ENCODE peak calls at places on chromosomes 6 and 20, in four cellular contexts. Q is T-helper 2 cell, J is SJSA1, K is posterior cingulate gyrus. S is an unnamed sample.

GRCh38 chr6:125658759-125659431 is 90.5 kb upstream of the HEY2 start:
- DNase-seq in J (peak; percentile 65), K (no peak), Q (no peak), S (no peak)

GRCh38 chr20:12207875-12208274 is 290.2 kb downstream of the BTBD3 start:
- DNase-seq in J (peak; percentile 44), K (no peak), Q (no peak), S (no peak)

GRCh38 chr6:40409143-40409542 is 178.0 kb downstream of the LRFN2 start:
- DNase-seq in K (no peak), J (no peak), Q (no peak), S (peak; percentile 14)

GRCh38 chr20:46299078-46299477 is 9.2 kb downstream of the CDH22 start:
- DNase-seq in Q (no peak), K (no peak), J (no peak), S (no peak)

GRCh38 chr20:62119591-62120364 is 2.5 kb upstream of the LSM14B start:
- DNase-seq in K (no peak), Q (no peak), J (no peak), S (no peak)

GRCh38 chr20:49979030-49979832 is 3.5 kb upstream of the SNAI1 start:
- DNase-seq in J (no peak), Q (peak; percentile 58), K (peak; percentile 57), S (peak; percentile 66)

GRCh38 chr20:48238326-48238725 is 453.0 kb upstream of the SULF2 start:
- DNase-seq in J (no peak), Q (no peak), K (no peak), S (no peak)

GRCh38 chr6:11043552-11043960 is 549 bp downstream of the ELOVL2 start:
- DNase-seq in J (no peak), K (no peak), Q (no peak), S (no peak)

GRCh38 chr6:160972111-160972510 is 19.5 kb upstream of the MAP3K4 start:
- DNase-seq in K (no peak), J (no peak), Q (no peak), S (no peak)

GRCh38 chr6:127634178-127634577 is 57.2 kb downstream of the C6orf58 start:
- DNase-seq in Q (no peak), K (no peak), J (no peak), S (no peak)

GRCh38 chr6:147078602-147079001 is 125.6 kb upstream of the STXBP5 start:
- DNase-seq in Q (no peak), J (no peak), K (no peak), S (no peak)

GRCh38 chr6:138028893-138029292 is 78.3 kb downstream of the PERP start:
- DNase-seq in J (no peak), Q (no peak), K (no peak), S (no peak)

GRCh38 chr6:135904666-135905065 is 53.2 kb downstream of the PDE7B start:
- DNase-seq in J (no peak), K (no peak), Q (no peak), S (no peak)